ENCODE peak calls at places on chromosomes 3 and 15, in seven cellular contexts. Z is GF-D8; P is renal cortical epithelial cell; Q is NCI-H1092; Y is stimulated activated CD8-positive, alpha-beta memory T cell treated with anti-CD3 and anti-CD28 coated beads, Interleukin-4, amount 100 ng/mL, for 1 hour; D is SW480; V is MM.1S. N is an unnamed sample.
A peak's percentile ranks its signal among the peaks of the same experiment; 100 is the strongest.

GRCh38 chr15:95995375-95996168 is 334.9 kb upstream of the NR2F2 start:
- DNase-seq in Z (no peak), P (peak; percentile 66), Q (no peak), Y (no peak), D (no peak), V (no peak), N (no peak)

GRCh38 chr3:41345788-41346187 is 146.5 kb downstream of the CTNNB1 start:
- DNase-seq in Z (no peak), P (no peak), Q (no peak), Y (no peak), D (no peak), V (no peak), N (no peak)

GRCh38 chr3:155604967-155605366 is 139.9 kb downstream of the PLCH1 start:
- DNase-seq in Z (no peak), P (no peak), Q (no peak), Y (no peak), D (no peak), V (peak; percentile 20), N (no peak)

GRCh38 chr15:99492716-99493115 is 73.1 kb upstream of the MEF2A start:
- DNase-seq in Z (no peak), P (no peak), Q (no peak), Y (no peak), D (no peak), V (no peak), N (no peak)

GRCh38 chr3:121477589-121477988 is 68.2 kb downstream of the POLQ start:
- DNase-seq in Z (no peak), P (peak; percentile 36), Q (no peak), Y (no peak), D (no peak), V (no peak), N (no peak)

GRCh38 chr3:119781330-119782198 is at the start of gene NR1I2:
- DNase-seq in Z (no peak), P (no peak), Q (no peak), Y (no peak), D (no peak), V (no peak), N (no peak)

GRCh38 chr3:109117939-109118338 is at the start of gene MORC1:
- DNase-seq in Z (no peak), P (no peak), Q (no peak), Y (no peak), D (no peak), V (no peak), N (no peak)

GRCh38 chr15:55402707-55403106 is 5.5 kb downstream of the CCPG1 start:
- DNase-seq in Z (no peak), P (no peak), Q (no peak), Y (no peak), D (no peak), V (peak; percentile 72), N (no peak)

GRCh38 chr15:20358066-20358780 is 183.4 kb downstream of the GOLGA6L6 start:
- DNase-seq in Z (no peak), P (no peak), Q (no peak), Y (no peak), D (no peak), V (no peak), N (no peak)

GRCh38 chr3:124217542-124217941 is 225.6 kb upstream of the ROPN1 start:
- DNase-seq in Z (no peak), P (peak; percentile 76), Q (no peak), Y (no peak), D (peak; percentile 66), V (peak; percentile 74), N (no peak)

GRCh38 chr3:3110299-3110630 is at the start of gene IL5RA:
- DNase-seq in Z (no peak), P (peak; percentile 72), Q (peak; percentile 8), Y (no peak), D (no peak), V (no peak), N (no peak)